ENCODE peak calls at places on chromosomes 12 and 14, in seven cellular contexts. One of them, this sample, is unnamed.

GRCh38 chr12:111446631-111447570 is 41.2 kb downstream of the SH2B3 start:
- DNase-seq in pancreas: no peak
- DNase-seq in heart left ventricle: no peak
- DNase-seq in mammary epithelial cell: no peak
- DNase-seq in SK-N-MC: no peak
- DNase-seq in thyroid gland: no peak
- DNase-seq in adipocyte: no peak
- DNase-seq in this sample: no peak

GRCh38 chr14:67358914-67359313 is 690 bp downstream of the ATP6V1D start:
- DNase-seq in pancreas: no peak
- DNase-seq in heart left ventricle: no peak
- DNase-seq in mammary epithelial cell: peak; percentile 23
- DNase-seq in SK-N-MC: no peak
- DNase-seq in thyroid gland: no peak
- DNase-seq in adipocyte: peak; percentile 29
- DNase-seq in this sample: no peak

GRCh38 chr12:116539361-116539771 is 19.8 kb upstream of the MAP1LC3B2 start:
- DNase-seq in pancreas: no peak
- DNase-seq in heart left ventricle: no peak
- DNase-seq in mammary epithelial cell: no peak
- DNase-seq in SK-N-MC: no peak
- DNase-seq in thyroid gland: no peak
- DNase-seq in adipocyte: peak; percentile 19
- DNase-seq in this sample: peak; percentile 24

GRCh38 chr14:89330236-89331002 is 86.6 kb downstream of the FOXN3 start:
- DNase-seq in pancreas: peak; percentile 13
- DNase-seq in heart left ventricle: peak; percentile 57
- DNase-seq in mammary epithelial cell: no peak
- DNase-seq in SK-N-MC: no peak
- DNase-seq in thyroid gland: no peak
- DNase-seq in adipocyte: peak; percentile 80
- DNase-seq in this sample: peak; percentile 96

GRCh38 chr12:123238330-123238682 is 5.1 kb downstream of the MTRFR start:
- DNase-seq in pancreas: no peak
- DNase-seq in heart left ventricle: no peak
- DNase-seq in mammary epithelial cell: no peak
- DNase-seq in SK-N-MC: no peak
- DNase-seq in thyroid gland: no peak
- DNase-seq in adipocyte: no peak
- DNase-seq in this sample: no peak

GRCh38 chr12:80702889-80703605 is 4.4 kb upstream of the MYF6 start:
- DNase-seq in pancreas: no peak
- DNase-seq in heart left ventricle: no peak
- DNase-seq in mammary epithelial cell: peak; percentile 78
- DNase-seq in SK-N-MC: no peak
- DNase-seq in thyroid gland: no peak
- DNase-seq in adipocyte: peak; percentile 66
- DNase-seq in this sample: peak; percentile 88

GRCh38 chr14:97177016-97177415 is 379.8 kb downstream of the VRK1 start:
- DNase-seq in pancreas: no peak
- DNase-seq in heart left ventricle: no peak
- DNase-seq in mammary epithelial cell: peak; percentile 9
- DNase-seq in SK-N-MC: no peak
- DNase-seq in thyroid gland: no peak
- DNase-seq in adipocyte: no peak
- DNase-seq in this sample: no peak

GRCh38 chr14:36512585-36513003 is 7.4 kb downstream of the NKX2-1 start:
- DNase-seq in pancreas: no peak
- DNase-seq in heart left ventricle: no peak
- DNase-seq in mammary epithelial cell: no peak
- DNase-seq in SK-N-MC: no peak
- DNase-seq in thyroid gland: peak; percentile 66
- DNase-seq in adipocyte: no peak
- DNase-seq in this sample: no peak

GRCh38 chr12:12121022-12121421 is 50.3 kb downstream of the BCL2L14 start:
- DNase-seq in pancreas: no peak
- DNase-seq in heart left ventricle: no peak
- DNase-seq in mammary epithelial cell: no peak
- DNase-seq in SK-N-MC: no peak
- DNase-seq in thyroid gland: peak; percentile 13
- DNase-seq in adipocyte: no peak
- DNase-seq in this sample: no peak

GRCh38 chr14:75812592-75812991 is 151.5 kb downstream of the TTLL5 start:
- DNase-seq in pancreas: no peak
- DNase-seq in heart left ventricle: no peak
- DNase-seq in mammary epithelial cell: no peak
- DNase-seq in SK-N-MC: no peak
- DNase-seq in thyroid gland: no peak
- DNase-seq in adipocyte: no peak
- DNase-seq in this sample: no peak

GRCh38 chr12:6263931-6264330 is 46.6 kb upstream of the PLEKHG6 start:
- DNase-seq in pancreas: no peak
- DNase-seq in heart left ventricle: no peak
- DNase-seq in mammary epithelial cell: no peak
- DNase-seq in SK-N-MC: no peak
- DNase-seq in thyroid gland: no peak
- DNase-seq in adipocyte: peak; percentile 28
- DNase-seq in this sample: no peak

GRCh38 chr12:120402217-120402616 is 33.3 kb upstream of the MSI1 start:
- DNase-seq in pancreas: no peak
- DNase-seq in heart left ventricle: no peak
- DNase-seq in mammary epithelial cell: no peak
- DNase-seq in SK-N-MC: no peak
- DNase-seq in thyroid gland: no peak
- DNase-seq in adipocyte: peak; percentile 56
- DNase-seq in this sample: no peak

GRCh38 chr14:48944802-48945201 is 641.4 kb downstream of the RPS29 start:
- DNase-seq in pancreas: no peak
- DNase-seq in heart left ventricle: no peak
- DNase-seq in mammary epithelial cell: no peak
- DNase-seq in SK-N-MC: no peak
- DNase-seq in thyroid gland: no peak
- DNase-seq in adipocyte: no peak
- DNase-seq in this sample: no peak

DNA sequence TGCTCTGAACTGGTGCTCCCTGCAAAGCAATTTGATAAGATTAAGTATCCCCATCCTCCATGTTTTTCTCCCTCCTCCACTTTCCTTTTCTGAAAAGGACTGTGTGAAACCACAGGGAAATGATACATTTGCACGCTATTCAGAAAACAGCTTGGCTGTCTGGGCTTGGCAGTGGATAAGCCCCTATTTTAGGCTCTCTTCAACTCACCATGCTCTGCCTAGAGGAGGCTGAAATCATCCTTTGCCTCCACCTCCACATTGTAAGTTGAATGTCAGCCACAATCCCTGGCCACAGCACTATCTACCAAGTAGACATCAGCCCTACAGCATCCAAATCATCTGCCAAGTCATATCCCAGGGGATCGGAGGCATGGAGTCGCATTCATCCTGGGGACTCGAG is 642.3 kb downstream of the RPS29 start:
- DNase-seq in pancreas: no peak
- DNase-seq in heart left ventricle: no peak
- DNase-seq in mammary epithelial cell: no peak
- DNase-seq in SK-N-MC: no peak
- DNase-seq in thyroid gland: no peak
- DNase-seq in adipocyte: no peak
- DNase-seq in this sample: peak; percentile 37
- H3K36me3 ChIP-seq in pancreas: no peaks in the 10 kb centered on the region
- H3K36me3 ChIP-seq in heart left ventricle: no peaks in the 10 kb centered on the region
- H3K36me3 ChIP-seq in mammary epithelial cell: no peaks in the 10 kb centered on the region
- H3K36me3 ChIP-seq in SK-N-MC: no peaks in the 10 kb centered on the region
- H3K36me3 ChIP-seq in thyroid gland: no peaks in the 10 kb centered on the region
- H3K36me3 ChIP-seq in adipocyte: no peaks in the 10 kb centered on the region
- H3K36me3 ChIP-seq in this sample: no peaks in the 10 kb centered on the region

GRCh38 chr14:93286212-93286890 is 46.5 kb downstream of the BTBD7 start:
- DNase-seq in pancreas: no peak
- DNase-seq in heart left ventricle: no peak
- DNase-seq in mammary epithelial cell: no peak
- DNase-seq in SK-N-MC: no peak
- DNase-seq in thyroid gland: no peak
- DNase-seq in adipocyte: no peak
- DNase-seq in this sample: no peak
- H3K36me3 ChIP-seq in pancreas: no peaks in the 10 kb centered on the region
- H3K36me3 ChIP-seq in heart left ventricle: peaks cover 15% of the 10 kb centered on the region
- H3K36me3 ChIP-seq in mammary epithelial cell: peaks cover 5% of the 10 kb centered on the region
- H3K36me3 ChIP-seq in SK-N-MC: peaks cover 12% of the 10 kb centered on the region
- H3K36me3 ChIP-seq in thyroid gland: no peaks in the 10 kb centered on the region
- H3K36me3 ChIP-seq in adipocyte: peaks cover 3% of the 10 kb centered on the region
- H3K36me3 ChIP-seq in this sample: no peaks in the 10 kb centered on the region

GRCh38 chr14:93663317-93663716 is 125.0 kb downstream of the PRIMA1 start:
- DNase-seq in pancreas: no peak
- DNase-seq in heart left ventricle: no peak
- DNase-seq in mammary epithelial cell: no peak
- DNase-seq in SK-N-MC: no peak
- DNase-seq in thyroid gland: no peak
- DNase-seq in adipocyte: no peak
- DNase-seq in this sample: no peak
- H3K36me3 ChIP-seq in pancreas: peaks cover 5% of the 10 kb centered on the region
- H3K36me3 ChIP-seq in heart left ventricle: no peaks in the 10 kb centered on the region
- H3K36me3 ChIP-seq in mammary epithelial cell: no peaks in the 10 kb centered on the region
- H3K36me3 ChIP-seq in SK-N-MC: no peaks in the 10 kb centered on the region
- H3K36me3 ChIP-seq in thyroid gland: no peaks in the 10 kb centered on the region
- H3K36me3 ChIP-seq in adipocyte: no peaks in the 10 kb centered on the region
- H3K36me3 ChIP-seq in this sample: no peaks in the 10 kb centered on the region

DNA sequence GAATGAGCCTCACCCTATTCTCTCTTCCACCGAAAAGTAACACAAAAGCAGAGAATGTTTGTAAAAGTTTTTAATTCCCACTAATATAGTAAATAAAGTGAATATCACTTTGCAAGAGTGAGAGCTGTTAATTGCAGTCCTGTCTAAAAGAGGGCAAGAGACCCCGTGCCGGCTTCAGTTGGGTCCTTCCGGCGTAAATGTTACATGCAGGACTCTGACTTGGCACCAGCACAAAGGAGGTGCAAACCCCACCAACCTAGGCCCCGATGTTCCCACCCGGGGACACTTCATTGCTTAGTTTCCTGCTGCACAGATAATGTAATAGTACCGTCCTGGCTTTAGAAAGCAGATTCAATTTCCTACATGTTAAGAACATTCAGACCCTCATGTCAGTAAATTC is 66.0 kb upstream of the DYNC1H1 start:
- DNase-seq in pancreas: no peak
- DNase-seq in heart left ventricle: no peak
- DNase-seq in mammary epithelial cell: no peak
- DNase-seq in SK-N-MC: no peak
- DNase-seq in thyroid gland: no peak
- DNase-seq in adipocyte: no peak
- DNase-seq in this sample: no peak
- H3K36me3 ChIP-seq in pancreas: peaks cover 47% of the 10 kb centered on the region
- H3K36me3 ChIP-seq in heart left ventricle: peaks cover 100% of the 10 kb centered on the region
- H3K36me3 ChIP-seq in mammary epithelial cell: peaks cover 16% of the 10 kb centered on the region
- H3K36me3 ChIP-seq in SK-N-MC: peaks cover 85% of the 10 kb centered on the region
- H3K36me3 ChIP-seq in thyroid gland: peaks cover 65% of the 10 kb centered on the region
- H3K36me3 ChIP-seq in adipocyte: peaks cover 90% of the 10 kb centered on the region
- H3K36me3 ChIP-seq in this sample: peaks cover 6% of the 10 kb centered on the region

DNA sequence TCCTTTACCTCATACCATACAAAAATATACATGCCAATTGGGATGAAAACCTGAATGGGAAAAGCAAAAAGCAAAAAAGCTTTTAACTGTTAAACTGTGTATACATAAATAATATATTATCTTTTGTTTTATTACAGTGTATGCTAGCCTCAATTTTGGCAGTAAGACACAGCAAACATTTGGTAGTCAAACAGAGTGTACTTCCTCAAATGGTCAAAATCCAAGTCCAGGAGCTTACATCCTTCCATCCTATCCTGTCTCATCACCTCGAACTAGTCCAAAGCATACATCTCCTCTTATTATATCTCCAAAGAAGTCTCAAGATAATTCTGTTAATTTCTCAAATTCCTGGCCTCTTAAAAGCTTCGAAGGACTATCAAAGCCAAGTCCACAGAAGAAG is 41.9 kb downstream of the TOGARAM1 start:
- DNase-seq in pancreas: no peak
- DNase-seq in heart left ventricle: no peak
- DNase-seq in mammary epithelial cell: no peak
- DNase-seq in SK-N-MC: no peak
- DNase-seq in thyroid gland: no peak
- DNase-seq in adipocyte: no peak
- DNase-seq in this sample: no peak
- H3K36me3 ChIP-seq in pancreas: peaks cover 4% of the 10 kb centered on the region
- H3K36me3 ChIP-seq in heart left ventricle: peaks cover 82% of the 10 kb centered on the region
- H3K36me3 ChIP-seq in mammary epithelial cell: peaks cover 6% of the 10 kb centered on the region
- H3K36me3 ChIP-seq in SK-N-MC: no peaks in the 10 kb centered on the region
- H3K36me3 ChIP-seq in thyroid gland: no peaks in the 10 kb centered on the region
- H3K36me3 ChIP-seq in adipocyte: peaks cover 27% of the 10 kb centered on the region
- H3K36me3 ChIP-seq in this sample: no peaks in the 10 kb centered on the region

DNA sequence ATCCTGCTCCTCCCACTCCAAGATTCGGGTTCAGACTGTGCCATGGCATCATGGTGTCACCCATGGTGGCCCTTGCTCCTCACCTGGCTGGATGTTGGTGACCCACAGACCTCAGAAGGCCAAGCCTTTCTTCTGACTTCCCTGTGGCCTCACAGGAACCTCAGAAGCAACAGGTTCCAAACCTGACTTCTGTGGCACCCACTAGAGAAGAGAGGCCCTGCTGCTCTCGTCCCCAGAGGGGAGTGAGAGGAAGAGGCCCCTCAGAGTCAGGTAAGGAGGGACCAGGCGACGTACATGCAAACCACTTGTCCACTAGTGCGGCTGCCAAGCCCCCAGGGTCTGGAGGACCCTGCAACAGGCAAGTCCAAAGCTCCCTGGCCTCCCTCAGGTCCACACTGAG is 10.4 kb downstream of the CLBA1 start:
- DNase-seq in pancreas: no peak
- DNase-seq in heart left ventricle: no peak
- DNase-seq in mammary epithelial cell: no peak
- DNase-seq in SK-N-MC: no peak
- DNase-seq in thyroid gland: no peak
- DNase-seq in adipocyte: no peak
- DNase-seq in this sample: no peak
- H3K36me3 ChIP-seq in pancreas: peaks cover 14% of the 10 kb centered on the region
- H3K36me3 ChIP-seq in heart left ventricle: no peaks in the 10 kb centered on the region
- H3K36me3 ChIP-seq in mammary epithelial cell: no peaks in the 10 kb centered on the region
- H3K36me3 ChIP-seq in SK-N-MC: no peaks in the 10 kb centered on the region
- H3K36me3 ChIP-seq in thyroid gland: peaks cover 39% of the 10 kb centered on the region
- H3K36me3 ChIP-seq in adipocyte: peaks cover 38% of the 10 kb centered on the region
- H3K36me3 ChIP-seq in this sample: peaks cover 12% of the 10 kb centered on the region

GRCh38 chr12:49273726-49274395 is 9.0 kb downstream of the TUBA1C start:
- DNase-seq in pancreas: no peak
- DNase-seq in heart left ventricle: no peak
- DNase-seq in mammary epithelial cell: no peak
- DNase-seq in SK-N-MC: no peak
- DNase-seq in thyroid gland: no peak
- DNase-seq in adipocyte: no peak
- DNase-seq in this sample: no peak
- H3K36me3 ChIP-seq in pancreas: peaks cover 35% of the 10 kb centered on the region
- H3K36me3 ChIP-seq in heart left ventricle: peaks cover 41% of the 10 kb centered on the region
- H3K36me3 ChIP-seq in mammary epithelial cell: peaks cover 39% of the 10 kb centered on the region
- H3K36me3 ChIP-seq in SK-N-MC: peaks cover 47% of the 10 kb centered on the region
- H3K36me3 ChIP-seq in thyroid gland: peaks cover 40% of the 10 kb centered on the region
- H3K36me3 ChIP-seq in adipocyte: peaks cover 46% of the 10 kb centered on the region
- H3K36me3 ChIP-seq in this sample: peaks cover 22% of the 10 kb centered on the region

This sample was measured in fibroblast of lung.